ENCODE peak calls at places on chromosomes 5 and 9, in nine cellular contexts. O, V, K, S, B, U, W, C and H are unnamed samples.

GRCh38 chr9:121743441-121744001 is 92.1 kb downstream of the DAB2IP start:
- DNase-seq in U (no peak), B (peak), C (peak), O (peak), W (peak), K (peak), V (peak), S (peak), H (peak)

GRCh38 chr5:41794478-41794877 is 75.7 kb downstream of the OXCT1 start:
- DNase-seq in O (peak), V (peak), B (peak), S (peak), K (peak), C (no peak), U (no peak), W (peak), H (peak)

GRCh38 chr5:90434116-90434714 is 24.7 kb upstream of the CETN3 start:
- DNase-seq in K (peak), C (peak), B (peak), O (peak), U (peak), S (no peak), W (peak), V (peak), H (peak)

GRCh38 chr5:138438724-138439536 is at the start of gene REEP2:
- DNase-seq in W (peak), C (peak), U (peak), B (no peak), S (peak), K (peak), O (peak), V (peak), H (peak)

GRCh38 chr9:124498040-124498439 is 9.2 kb downstream of the NR5A1 start:
- DNase-seq in C (no peak), B (no peak), V (no peak), W (no peak), O (no peak), U (no peak), K (no peak), S (no peak), H (no peak)

GRCh38 chr5:128378196-128378595 is 159.8 kb downstream of the FBN2 start:
- DNase-seq in U (no peak), O (peak), K (peak), C (no peak), W (peak), S (no peak), V (no peak), B (no peak), H (no peak)

GRCh38 chr9:136886610-136887597 is 588 bp downstream of the TRAF2 start:
- DNase-seq in C (peak), O (no peak), U (peak), B (no peak), V (no peak), W (peak), K (peak), S (peak), H (no peak)

GRCh38 chr5:84218546-84218945 is 166.1 kb downstream of the EDIL3 start:
- DNase-seq in K (peak), U (no peak), O (no peak), B (no peak), S (peak), V (no peak), W (peak), C (no peak), H (no peak)

GRCh38 chr9:123523828-123524227 is 167.8 kb downstream of the CRB2 start:
- DNase-seq in O (no peak), V (no peak), S (no peak), W (no peak), K (no peak), B (no peak), C (no peak), U (no peak), H (no peak)

GRCh38 chr5:116754556-116754955 is 179.9 kb upstream of the SEMA6A start:
- DNase-seq in K (no peak), B (no peak), O (no peak), C (no peak), U (no peak), W (no peak), S (no peak), V (no peak), H (no peak)

GRCh38 chr9:105064248-105065118 is 136.5 kb upstream of the ABCA1 start:
- DNase-seq in K (peak), B (peak), O (peak), W (peak), V (peak), U (no peak), S (peak), C (peak), H (peak)

GRCh38 chr9:78026416-78026815 is 5.2 kb downstream of the GNAQ start:
- DNase-seq in W (peak), O (no peak), K (peak), V (peak), C (no peak), U (no peak), S (peak), B (no peak), H (peak)

GRCh38 chr9:92966518-92966800 is 19.1 kb downstream of the FGD3 start:
- DNase-seq in K (no peak), B (no peak), U (no peak), W (no peak), V (no peak), O (no peak), C (no peak), S (no peak), H (no peak)

GRCh38 chr9:18610956-18611355 is 137.0 kb downstream of the ADAMTSL1 start:
- DNase-seq in C (no peak), S (no peak), U (no peak), V (peak), O (no peak), B (no peak), W (peak), K (no peak), H (no peak)

GRCh38 chr5:111641533-111642230 is 115.3 kb downstream of the NREP start:
- DNase-seq in V (peak), S (peak), K (peak), U (no peak), B (peak), C (no peak), W (peak), O (peak), H (peak)

GRCh38 chr5:152601806-152602467 is 196.9 kb upstream of the NMUR2 start:
- DNase-seq in O (no peak), C (no peak), B (no peak), V (no peak), K (no peak), W (no peak), U (no peak), S (no peak), H (no peak)

GRCh38 chr9:81492710-81493447 is 196.5 kb downstream of the TLE1 start:
- DNase-seq in C (no peak), V (peak), U (no peak), K (peak), B (peak), W (peak), S (peak), O (peak), H (peak)

GRCh38 chr9:134040831-134041648 is 15.8 kb downstream of the BRD3OS start:
- DNase-seq in O (no peak), C (no peak), W (no peak), U (no peak), K (no peak), S (no peak), V (no peak), B (no peak), H (no peak)

GRCh38 chr9:75889577-75889976 is 896 bp upstream of the PCSK5 start:
- DNase-seq in K (no peak), W (no peak), U (no peak), C (no peak), O (no peak), B (no peak), S (no peak), V (no peak), H (no peak)

GRCh38 chr9:105449081-105449480 is 1.2 kb downstream of the FSD1L start:
- DNase-seq in U (no peak), W (peak), O (no peak), C (no peak), V (no peak), S (no peak), B (no peak), K (peak), H (no peak)

GRCh38 chr5:178336889-178337785 is 104.5 kb upstream of the PHYKPL start:
- DNase-seq in S (no peak), B (no peak), K (no peak), C (peak), O (no peak), V (no peak), U (no peak), W (no peak), H (no peak)

GRCh38 chr5:25357605-25358004 is 712.8 kb upstream of the CDH10 start:
- DNase-seq in W (no peak), O (no peak), B (no peak), K (no peak), U (no peak), C (no peak), V (no peak), S (no peak), H (no peak)

GRCh38 chr9:131446276-131446675 is 52.4 kb downstream of the PRRC2B start:
- DNase-seq in K (no peak), O (no peak), S (no peak), C (no peak), W (no peak), V (no peak), U (no peak), B (no peak), H (no peak)

GRCh38 chr5:139399501-139400121 is 4.3 kb downstream of the SPATA24 start:
- DNase-seq in V (no peak), W (no peak), U (no peak), O (no peak), K (no peak), B (no peak), S (no peak), C (no peak), H (no peak)

GRCh38 chr9:72526901-72527800 is 5.7 kb downstream of the TMC1 start:
- DNase-seq in V (peak), O (peak), U (peak), K (peak), W (peak), C (peak), B (peak), S (peak), H (peak)

GRCh38 chr5:54087436-54087835 is 222.9 kb downstream of the ARL15 start:
- DNase-seq in B (peak), S (peak), W (peak), U (no peak), V (peak), O (peak), K (peak), C (no peak), H (no peak)